ENCODE peak calls at places on chromosome 18, in seven cellular contexts. B, R, U, S, G, N and D are unnamed samples. For H3K4me1, the result is how much of the 10 kb centered on the place peaks cover.

GRCh38 chr18:25284861-25285574 is 66.9 kb downstream of the ZNF521 start:
- DNase-seq in B (peak), R (no peak), U (no peak), S (no peak), G (no peak), N (no peak), D (no peak)

GRCh38 chr18:45402485-45403056 is 212.7 kb upstream of the SLC14A2 start:
- DNase-seq in B (peak), R (no peak), U (no peak), S (no peak), G (no peak), N (no peak), D (no peak)

GRCh38 chr18:7221424-7222155 is 9.3 kb upstream of the LRRC30 start:
- DNase-seq in B (peak), R (peak), U (peak), S (peak), G (peak), N (peak), D (peak)

GRCh38 chr18:78632111-78632541 is 347.5 kb upstream of the SALL3 start:
- DNase-seq in B (peak), R (peak), U (no peak), S (no peak), G (no peak), N (no peak), D (no peak)

GRCh38 chr18:2515408-2515807 is 55.9 kb downstream of the METTL4 start:
- DNase-seq in B (peak), R (peak), U (no peak), S (no peak), G (no peak), N (no peak), D (no peak)

GRCh38 chr18:8706981-8707940 is 1.9 kb downstream of the MTCL1 start:
- DNase-seq in B (peak), R (peak), U (peak), S (no peak), G (no peak), N (peak), D (no peak)

GRCh38 chr18:10715791-10716190 is 190.0 kb downstream of the NAPG start:
- DNase-seq in B (peak), R (peak), U (no peak), S (no peak), G (no peak), N (no peak), D (no peak)

GRCh38 chr18:42828881-42829280 is 286.6 kb downstream of the RIT2 start:
- DNase-seq in B (no peak), R (no peak), U (no peak), S (no peak), G (no peak), N (no peak), D (no peak)

GRCh38 chr18:74013955-74014354 is 133.7 kb downstream of the FBXO15 start:
- DNase-seq in B (peak), R (no peak), U (no peak), S (no peak), G (no peak), N (no peak), D (no peak)

GRCh38 chr18:10482985-10483949 is 28.8 kb downstream of the APCDD1 start:
- DNase-seq in B (no peak), R (no peak), U (no peak), S (peak), G (no peak), N (no peak), D (no peak)

GRCh38 chr18:43932140-43932539 is 654.9 kb upstream of the SYT4 start:
- DNase-seq in B (peak), R (no peak), U (no peak), S (no peak), G (no peak), N (no peak), D (no peak)

GRCh38 chr18:26863122-26863879 is 2.2 kb downstream of the AQP4 start:
- DNase-seq in B (no peak), R (peak), U (peak), S (no peak), G (no peak), N (peak), D (no peak)

GRCh38 chr18:58499527-58499926 is 129.4 kb downstream of the ALPK2 start:
- DNase-seq in B (no peak), R (no peak), U (no peak), S (no peak), G (no peak), N (no peak), D (no peak)

GRCh38 chr18:11676867-11677266 is 12.2 kb upstream of the GNAL start:
- DNase-seq in B (peak), R (peak), U (no peak), S (no peak), G (peak), N (peak), D (no peak)

GRCh38 chr18:13372405-13372995 is 153.9 kb downstream of the LDLRAD4 start:
- DNase-seq in B (no peak), R (no peak), U (no peak), S (no peak), G (no peak), N (no peak), D (no peak)

GRCh38 chr18:9042766-9043481 is 59.6 kb upstream of the NDUFV2 start:
- DNase-seq in B (no peak), R (no peak), U (no peak), S (no peak), G (no peak), N (no peak), D (no peak)

GRCh38 chr18:64017870-64018269 is 48.0 kb downstream of the SERPINB8 start:
- DNase-seq in B (peak), R (peak), U (no peak), S (no peak), G (no peak), N (no peak), D (peak)
- TF ChIP-seq RFX5 in B (no peak), R (no peak), U (no peak), S (no peak), G (no peak), N (no peak), D (no peak)

GRCh38 chr18:29164020-29164706 is 987.2 kb upstream of the CDH2 start:
- DNase-seq in B (peak), R (peak), U (no peak), S (no peak), G (no peak), N (no peak), D (peak)

GRCh38 chr18:29160123-29160522 is 983.2 kb upstream of the CDH2 start:
- DNase-seq in B (no peak), R (no peak), U (no peak), S (no peak), G (no peak), N (no peak), D (no peak)

GRCh38 chr18:29157905-29158304 is 981.0 kb upstream of the CDH2 start:
- DNase-seq in B (peak), R (no peak), U (no peak), S (no peak), G (no peak), N (no peak), D (no peak)

GRCh38 chr18:29163596-29163995 is 986.7 kb upstream of the CDH2 start:
- DNase-seq in B (no peak), R (no peak), U (no peak), S (no peak), G (no peak), N (no peak), D (no peak)

GRCh38 chr18:29161429-29161828 is 984.5 kb upstream of the CDH2 start:
- DNase-seq in B (peak), R (no peak), U (no peak), S (no peak), G (no peak), N (no peak), D (no peak)
- H3K4me1 ChIP-seq in B (under half), R (under half), U (under half), S (under half), G (under half), N (under half), D (under half)

GRCh38 chr18:36809590-36810381 is 19.0 kb downstream of the TPGS2 start:
- DNase-seq in B (peak), R (peak), U (peak), S (peak), G (peak), N (no peak), D (peak)
- TF ChIP-seq RFX5 in B (no peak), R (no peak), U (peak), S (no peak), G (no peak), N (no peak), D (no peak)

DNA sequence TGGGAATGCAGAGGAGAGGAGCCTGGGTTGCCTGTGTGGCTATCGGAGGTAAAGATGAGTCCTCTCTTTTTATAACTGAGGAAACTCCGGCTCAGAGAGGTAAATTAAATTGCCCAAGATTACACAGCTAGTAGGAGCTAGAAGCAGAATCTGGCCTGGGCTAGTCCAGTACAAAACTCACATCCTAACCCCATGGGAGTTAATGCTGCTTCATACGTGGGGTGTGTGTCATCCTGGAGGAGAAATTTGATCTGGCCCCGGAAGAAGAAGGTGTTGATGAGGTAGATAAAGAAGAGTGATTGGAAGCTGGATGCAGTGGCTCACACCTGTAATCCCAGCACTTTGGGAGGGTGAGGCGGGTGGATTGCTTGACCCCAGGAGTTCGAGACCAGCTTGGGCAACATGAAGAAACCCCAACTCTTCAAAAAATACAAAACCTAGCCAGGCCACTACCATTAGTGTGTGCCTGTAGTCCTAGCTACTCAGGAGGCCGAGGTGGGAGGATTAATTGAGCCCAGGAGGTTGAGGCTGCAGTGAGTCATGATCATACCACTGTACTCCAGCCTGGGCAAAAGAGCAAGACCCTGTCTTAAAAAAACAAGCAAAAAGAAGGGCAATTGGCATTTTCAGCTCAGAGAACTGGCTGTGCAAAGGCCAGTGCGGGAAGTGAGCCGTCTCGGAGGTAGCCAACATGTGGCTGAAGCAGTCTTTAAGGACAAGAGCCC is 33.7 kb downstream of the CTIF start:
- DNase-seq in B (no peak), R (no peak), U (no peak), S (no peak), G (no peak), N (no peak), D (no peak)
- H3K4me1 ChIP-seq in B (under half), R (under half), U (under half), S (under half), G (under half), N (under half), D (half or more)